ENCODE peak calls at places on chromosome 14, in ten cellular contexts. H is dorsolateral prefrontal cortex, V is prostate gland, Q is lung, F is cardiac muscle cell, L is transverse colon, B is mesenchymal stem cell, U is thyroid gland, G is gastrocnemius medialis, A is PC-9. X is an unnamed sample.

GRCh38 chr14:60212503-60213371 is 36.3 kb upstream of the PPM1A start:
- DNase-seq in H (no peak), V (no peak), Q (no peak), F (no peak), L (no peak), B (no peak), U (no peak), G (no peak), A (no peak), X (no peak)

GRCh38 chr14:26846388-26846787 is 248.6 kb upstream of the NOVA1 start:
- DNase-seq in H (no peak), V (no peak), Q (no peak), F (peak), L (no peak), B (peak), U (no peak), G (no peak), A (no peak), X (no peak)

GRCh38 chr14:70186826-70187483 is 1.8 kb downstream of the SLC8A3 start:
- DNase-seq in H (peak), V (no peak), Q (no peak), F (peak), L (peak), B (no peak), U (no peak), G (peak), A (no peak), X (no peak)

GRCh38 chr14:50100824-50101223 is 15.5 kb downstream of the VCPKMT start:
- DNase-seq in H (no peak), V (no peak), Q (no peak), F (no peak), L (no peak), B (no peak), U (no peak), G (no peak), A (no peak), X (no peak)

GRCh38 chr14:36646664-36647416 is 14.8 kb upstream of the PAX9 start:
- DNase-seq in H (no peak), V (no peak), Q (no peak), F (no peak), L (no peak), B (no peak), U (peak), G (no peak), A (peak), X (no peak)

GRCh38 chr14:36746907-36747306 is 85.2 kb downstream of the PAX9 start:
- DNase-seq in H (no peak), V (no peak), Q (no peak), F (no peak), L (no peak), B (no peak), U (no peak), G (no peak), A (no peak), X (no peak)

GRCh38 chr14:21070610-21071224 is 613 bp downstream of the ARHGEF40 start:
- DNase-seq in H (no peak), V (no peak), Q (no peak), F (peak), L (peak), B (peak), U (peak), G (no peak), A (no peak), X (no peak)

GRCh38 chr14:64038857-64039542 is 186.2 kb downstream of the SYNE2 start:
- DNase-seq in H (no peak), V (no peak), Q (no peak), F (peak), L (no peak), B (no peak), U (no peak), G (no peak), A (no peak), X (no peak)

GRCh38 chr14:25049127-25049558 is 804 bp downstream of the STXBP6 start:
- DNase-seq in H (no peak), V (peak), Q (no peak), F (peak), L (peak), B (peak), U (peak), G (no peak), A (peak), X (no peak)

GRCh38 chr14:55803506-55804197 is 223.6 kb downstream of the KTN1 start:
- DNase-seq in H (no peak), V (no peak), Q (no peak), F (peak), L (no peak), B (no peak), U (no peak), G (no peak), A (no peak), X (no peak)

GRCh38 chr14:95136631-95137030 is 20.7 kb downstream of the DICER1 start:
- DNase-seq in H (no peak), V (no peak), Q (no peak), F (no peak), L (no peak), B (peak), U (no peak), G (no peak), A (no peak), X (no peak)

GRCh38 chr14:92645841-92646478 is 102.5 kb downstream of the LGMN start:
- DNase-seq in H (peak), V (no peak), Q (no peak), F (peak), L (no peak), B (peak), U (no peak), G (no peak), A (no peak), X (peak)

GRCh38 chr14:67413806-67414769 is 2.1 kb upstream of the PLEK2 start:
- DNase-seq in H (no peak), V (no peak), Q (no peak), F (peak), L (no peak), B (peak), U (peak), G (no peak), A (peak), X (peak)

GRCh38 chr14:101836131-101836530 is 74.6 kb downstream of the PPP2R5C start:
- DNase-seq in H (no peak), V (no peak), Q (no peak), F (peak), L (no peak), B (no peak), U (no peak), G (no peak), A (no peak), X (no peak)

GRCh38 chr14:101840649-101841365 is 79.3 kb downstream of the PPP2R5C start:
- DNase-seq in H (no peak), V (no peak), Q (no peak), F (no peak), L (no peak), B (no peak), U (no peak), G (no peak), A (no peak), X (no peak)

GRCh38 chr14:101839661-101840060 is 78.2 kb downstream of the PPP2R5C start:
- DNase-seq in H (no peak), V (no peak), Q (no peak), F (no peak), L (no peak), B (no peak), U (peak), G (no peak), A (no peak), X (no peak)

GRCh38 chr14:101838476-101838875 is 77.0 kb downstream of the PPP2R5C start:
- DNase-seq in H (no peak), V (no peak), Q (no peak), F (no peak), L (no peak), B (no peak), U (peak), G (no peak), A (no peak), X (no peak)

GRCh38 chr14:101839236-101839635 is 77.7 kb downstream of the PPP2R5C start:
- DNase-seq in H (no peak), V (no peak), Q (no peak), F (no peak), L (peak), B (no peak), U (peak), G (no peak), A (no peak), X (no peak)
- H3K27ac ChIP-seq in H (no peak), V (no peak), Q (no peak), F (no peak), L (peak), B (no peak), U (peak), G (no peak), A (no peak), X (no peak)

GRCh38 chr14:78070344-78070743 is 99.8 kb upstream of the NRXN3 start:
- DNase-seq in H (no peak), V (no peak), Q (no peak), F (no peak), L (no peak), B (no peak), U (no peak), G (no peak), A (no peak), X (no peak)

GRCh38 chr14:78075033-78075432 is 95.1 kb upstream of the NRXN3 start:
- DNase-seq in H (no peak), V (no peak), Q (no peak), F (no peak), L (no peak), B (no peak), U (no peak), G (no peak), A (no peak), X (no peak)

GRCh38 chr14:78071016-78071549 is 99.1 kb upstream of the NRXN3 start:
- DNase-seq in H (no peak), V (no peak), Q (no peak), F (no peak), L (no peak), B (no peak), U (no peak), G (no peak), A (no peak), X (no peak)

GRCh38 chr14:78074546-78074945 is 95.6 kb upstream of the NRXN3 start:
- DNase-seq in H (no peak), V (no peak), Q (no peak), F (no peak), L (no peak), B (no peak), U (peak), G (no peak), A (no peak), X (no peak)

GRCh38 chr14:78075610-78076277 is 94.4 kb upstream of the NRXN3 start:
- DNase-seq in H (no peak), V (no peak), Q (no peak), F (no peak), L (no peak), B (no peak), U (no peak), G (no peak), A (no peak), X (no peak)
- H3K27ac ChIP-seq in H (no peak), V (no peak), Q (no peak), F (no peak), L (no peak), B (no peak), U (no peak), G (no peak), A (no peak), X (no peak)

DNA sequence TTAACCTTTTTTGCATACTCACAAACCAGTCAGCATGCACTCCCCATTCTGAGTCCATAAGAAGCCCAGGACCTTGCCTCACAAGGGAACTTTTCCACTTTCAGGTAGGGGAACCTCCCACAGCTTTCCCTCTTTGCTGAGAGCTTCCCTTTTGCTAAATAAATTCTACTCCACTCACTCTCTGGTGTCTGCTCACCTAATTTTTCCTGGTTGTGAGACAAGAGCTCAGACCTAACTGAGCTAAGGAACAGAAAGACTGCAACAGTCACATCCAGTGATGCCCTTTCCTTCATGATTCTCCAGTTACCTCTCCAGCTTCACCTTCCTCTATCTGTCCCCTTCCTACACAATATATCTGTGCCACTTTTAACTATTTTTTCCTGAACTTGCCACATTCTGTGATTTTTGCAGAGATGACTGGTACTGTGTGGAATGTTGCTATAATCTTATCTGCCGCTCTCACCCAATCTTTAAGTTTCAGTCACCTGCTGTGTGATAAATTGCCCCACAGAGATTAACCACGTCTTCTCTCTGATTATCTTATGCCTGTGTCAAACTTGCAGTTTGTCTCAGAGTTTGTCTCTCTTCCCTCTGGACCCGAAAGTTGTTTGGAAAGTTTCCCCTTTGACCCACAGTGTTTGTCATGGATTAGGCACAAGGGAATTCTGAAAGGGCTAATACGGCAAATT is 737.1 kb upstream of the FLRT2 start:
- DNase-seq in H (no peak), V (no peak), Q (no peak), F (no peak), L (no peak), B (peak), U (no peak), G (no peak), A (no peak), X (no peak)
- H3K27ac ChIP-seq in H (no peak), V (no peak), Q (no peak), F (no peak), L (no peak), B (no peak), U (no peak), G (no peak), A (no peak), X (no peak)

DNA sequence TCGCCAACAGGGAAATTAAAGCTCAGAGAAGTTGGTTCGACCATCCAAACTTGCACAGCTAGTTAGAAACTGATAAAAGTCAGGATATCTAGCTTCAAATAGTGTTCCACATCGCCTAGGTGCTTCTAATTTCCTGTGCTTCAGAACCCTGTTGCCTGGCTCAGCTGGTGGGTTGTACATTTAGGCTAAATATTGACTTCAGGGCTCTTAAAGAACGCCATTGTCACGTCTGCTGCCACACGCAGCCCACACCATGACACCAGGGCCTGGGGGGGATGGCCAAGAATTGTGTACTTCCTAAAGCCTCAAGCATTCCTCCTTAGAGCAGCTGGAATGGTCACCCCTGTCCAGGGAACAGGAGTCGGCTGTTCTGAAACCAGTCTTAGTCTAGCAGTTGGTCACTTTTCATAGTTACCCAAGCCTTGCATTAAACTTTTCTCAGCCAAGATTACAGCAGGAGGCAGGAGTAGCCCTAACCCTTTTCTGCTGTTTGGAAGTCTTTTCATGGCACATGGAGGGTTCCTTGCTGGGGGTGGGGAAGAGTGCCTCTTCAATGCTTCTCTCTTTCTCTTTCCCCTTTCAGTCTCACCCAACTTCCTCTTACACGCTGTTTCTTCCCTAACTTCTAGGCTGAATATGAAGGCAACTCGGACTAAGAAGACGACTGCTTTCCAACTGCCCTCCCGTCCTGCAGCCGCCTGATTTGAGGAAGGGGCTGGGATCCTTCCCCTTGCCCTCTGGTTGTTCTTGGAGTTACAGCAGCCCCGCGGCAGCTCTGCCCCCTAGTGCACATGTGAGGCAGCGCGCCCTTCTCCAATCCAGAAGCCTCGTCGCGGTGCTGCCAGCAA is 17.1 kb downstream of the FOS start:
- DNase-seq in H (peak), V (peak), Q (peak), F (peak), L (peak), B (peak), U (peak), G (peak), A (peak), X (no peak)
- H3K27ac ChIP-seq in H (peak), V (peak), Q (peak), F (peak), L (peak), B (peak), U (peak), G (peak), A (peak), X (peak)

DNA sequence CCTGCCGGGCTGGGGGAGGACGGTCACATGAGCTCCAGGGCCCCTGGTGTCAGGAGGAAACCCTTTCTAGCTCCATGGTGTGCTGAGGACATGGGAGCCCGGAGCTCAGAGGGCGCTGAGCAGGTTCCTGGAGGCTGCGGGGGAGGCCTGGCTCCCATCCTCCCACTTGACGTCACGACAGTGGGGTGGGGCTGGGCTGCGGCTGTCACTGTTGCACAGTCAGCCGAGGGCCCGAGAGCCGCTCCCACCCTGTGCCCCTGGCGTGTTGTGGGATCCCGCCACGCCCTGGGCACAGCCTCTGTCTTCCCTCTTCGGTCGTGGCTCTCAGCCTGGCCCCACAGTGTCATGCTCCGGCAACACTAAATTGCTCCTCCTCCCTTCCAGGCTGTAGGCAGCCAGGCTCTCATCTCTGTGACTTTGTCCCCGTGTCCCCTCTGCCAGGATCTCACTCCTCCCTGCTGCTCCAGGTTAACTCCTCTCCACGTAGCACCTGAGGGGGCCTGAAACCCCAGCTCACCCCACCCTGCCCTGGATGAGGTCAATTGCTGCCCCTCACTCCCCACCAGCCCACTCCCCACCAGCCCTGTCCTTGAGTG is 33.0 kb downstream of the BEGAIN start:
- DNase-seq in H (no peak), V (peak), Q (no peak), F (peak), L (peak), B (no peak), U (no peak), G (no peak), A (peak), X (no peak)
- H3K27ac ChIP-seq in H (no peak), V (no peak), Q (no peak), F (no peak), L (no peak), B (no peak), U (no peak), G (no peak), A (no peak), X (no peak)

GRCh38 chr14:53978194-53978593 is 21.6 kb upstream of the BMP4 start:
- DNase-seq in H (no peak), V (no peak), Q (no peak), F (no peak), L (no peak), B (peak), U (no peak), G (no peak), A (no peak), X (no peak)

GRCh38 chr14:53979141-53979673 is 22.6 kb upstream of the BMP4 start:
- DNase-seq in H (no peak), V (no peak), Q (no peak), F (peak), L (no peak), B (peak), U (no peak), G (no peak), A (peak), X (no peak)

GRCh38 chr14:53983112-53983511 is 26.5 kb upstream of the BMP4 start:
- DNase-seq in H (no peak), V (no peak), Q (no peak), F (no peak), L (no peak), B (no peak), U (no peak), G (no peak), A (no peak), X (no peak)

GRCh38 chr14:53982546-53982945 is 25.9 kb upstream of the BMP4 start:
- DNase-seq in H (no peak), V (no peak), Q (no peak), F (no peak), L (no peak), B (no peak), U (no peak), G (no peak), A (no peak), X (no peak)

GRCh38 chr14:53979747-53980642 is 23.4 kb upstream of the BMP4 start:
- DNase-seq in H (no peak), V (no peak), Q (no peak), F (peak), L (peak), B (peak), U (peak), G (peak), A (peak), X (no peak)
- H3K27ac ChIP-seq in H (no peak), V (no peak), Q (no peak), F (no peak), L (no peak), B (peak), U (no peak), G (no peak), A (no peak), X (no peak)

X was measured in AG04450.